ENCODE peak calls at places on chromosomes 11 and 22, in five cellular contexts. N is tibial artery, X is brain microvascular endothelial cell, R is Panc1, I is H1. W is an unnamed sample.

GRCh38 chr11:118790357-118791014 is 478 bp downstream of the DDX6 start:
- DNase-seq in N (peak; percentile 77), I (peak; percentile 76), X (peak; percentile 38), R (no peak), W (peak; percentile 77)

GRCh38 chr11:76918941-76919386 is 58.2 kb downstream of the ACER3 start:
- DNase-seq in I (no peak), N (no peak), R (peak; percentile 61), X (peak; percentile 23), W (peak; percentile 53)

GRCh38 chr11:17738350-17739207 is 4.0 kb downstream of the KCNC1 start:
- DNase-seq in I (peak; percentile 65), X (no peak), N (no peak), R (no peak), W (no peak)

GRCh38 chr11:44818110-44818509 is 91.3 kb downstream of the TSPAN18 start:
- DNase-seq in R (no peak), I (no peak), X (no peak), N (no peak), W (no peak)

GRCh38 chr22:35957589-35957988 is 71.0 kb downstream of the RBFOX2 start:
- DNase-seq in R (no peak), N (no peak), I (no peak), X (no peak), W (no peak)

GRCh38 chr11:76510060-76511047 is 65.5 kb downstream of the EMSY start:
- DNase-seq in R (no peak), I (no peak), X (peak; percentile 40), N (no peak), W (no peak)

GRCh38 chr11:55942785-55943392 is 6.7 kb upstream of the OR5I1 start:
- DNase-seq in N (no peak), I (no peak), X (peak; percentile 1), R (peak; percentile 22), W (peak; percentile 1)

GRCh38 chr22:39496131-39496838 is 5.8 kb upstream of the MIEF1 start:
- DNase-seq in N (peak; percentile 72), I (peak; percentile 76), R (no peak), X (peak; percentile 67), W (peak; percentile 55)

GRCh38 chr11:128766687-128767086 is 72.8 kb downstream of the FLI1 start:
- DNase-seq in X (no peak), N (no peak), R (no peak), I (no peak), W (no peak)

GRCh38 chr11:21520244-21520643 is 672.6 kb upstream of the ANO5 start:
- DNase-seq in X (no peak), N (no peak), R (no peak), I (no peak), W (no peak)

GRCh38 chr22:43743131-43743530 is 69.0 kb downstream of the EFCAB6 start:
- DNase-seq in N (no peak), I (peak; percentile 78), X (no peak), R (no peak), W (no peak)

GRCh38 chr11:34604909-34605308 is 16.0 kb upstream of the EHF start:
- DNase-seq in R (no peak), X (no peak), I (no peak), N (no peak), W (no peak)

GRCh38 chr11:65112226-65112550 is 516 bp downstream of the TM7SF2 start:
- DNase-seq in X (no peak), N (no peak), R (no peak), I (peak; percentile 76), W (no peak)

GRCh38 chr22:37045958-37046357 is 5.6 kb upstream of the KCTD17 start:
- DNase-seq in I (no peak), X (peak; percentile 44), R (no peak), N (no peak), W (peak; percentile 28)

GRCh38 chr11:108734956-108735559 is 70.2 kb downstream of the DDX10 start:
- DNase-seq in R (peak; percentile 13), N (no peak), X (peak; percentile 28), I (no peak), W (no peak)

GRCh38 chr11:16946477-16947282 is 67.5 kb downstream of the PLEKHA7 start:
- DNase-seq in N (no peak), R (no peak), I (no peak), X (no peak), W (no peak)

GRCh38 chr11:43542734-43543133 is 137.8 kb upstream of the HSD17B12 start:
- DNase-seq in X (no peak), R (no peak), I (no peak), N (no peak), W (no peak)

GRCh38 chr11:77752518-77752917 is 68.0 kb downstream of the RSF1 start:
- DNase-seq in N (no peak), I (no peak), R (no peak), X (peak; percentile 24), W (peak; percentile 19)

GRCh38 chr11:59207988-59208432 is 4.7 kb downstream of the MPEG1 start:
- DNase-seq in X (peak; percentile 83), I (no peak), R (peak; percentile 33), N (no peak), W (peak; percentile 94)

GRCh38 chr11:123521930-123522329 is 91.9 kb downstream of the GRAMD1B start:
- DNase-seq in X (no peak), R (no peak), I (no peak), N (no peak), W (no peak)

GRCh38 chr11:122036022-122036421 is 80.0 kb downstream of the BLID start:
- DNase-seq in X (peak; percentile 43), N (no peak), I (no peak), R (no peak), W (peak; percentile 83)

GRCh38 chr11:10298342-10298741 is 4.3 kb upstream of the SBF2 start:
- DNase-seq in N (no peak), X (peak; percentile 94), R (no peak), I (no peak), W (peak; percentile 88)

GRCh38 chr11:85961930-85962363 is 106.8 kb downstream of the CCDC83 start:
- DNase-seq in R (no peak), N (no peak), X (peak; percentile 31), I (no peak), W (peak; percentile 82)

GRCh38 chr11:83773950-83774880 is 488.0 kb upstream of the CCDC90B start:
- DNase-seq in X (peak; percentile 8), I (no peak), N (no peak), R (no peak), W (peak; percentile 11)

GRCh38 chr11:15975742-15976141 is 380.6 kb downstream of the SOX6 start:
- DNase-seq in X (no peak), R (no peak), I (no peak), N (no peak), W (no peak)

GRCh38 chr11:19276859-19277808 is 36.4 kb upstream of the E2F8 start:
- DNase-seq in X (peak; percentile 6), I (no peak), R (peak; percentile 7), N (no peak), W (peak; percentile 22)

GRCh38 chr22:43828711-43829447 is 16.8 kb upstream of the EFCAB6 start:
- DNase-seq in N (peak; percentile 64), I (no peak), R (no peak), X (peak; percentile 4), W (peak; percentile 98)

GRCh38 chr11:6742260-6742659 is 29.5 kb downstream of the OR2AG2 start:
- DNase-seq in X (no peak), N (no peak), R (no peak), I (no peak), W (no peak)

GRCh38 chr22:44026630-44027511 is 2.8 kb downstream of the PARVB start:
- DNase-seq in N (peak; percentile 84), R (peak; percentile 38), I (no peak), X (peak; percentile 84), W (peak; percentile 69)

GRCh38 chr11:17548444-17548843 is 1.4 kb downstream of the OTOG start:
- DNase-seq in I (no peak), R (no peak), N (no peak), X (no peak), W (no peak)

GRCh38 chr11:2574553-2575535 is 125.0 kb downstream of the KCNQ1OT1 start:
- DNase-seq in N (peak; percentile 17), X (no peak), I (no peak), R (no peak), W (no peak)

GRCh38 chr11:90329043-90329442 is 106.2 kb upstream of the CHORDC1 start:
- DNase-seq in N (no peak), I (no peak), R (no peak), X (no peak), W (no peak)

GRCh38 chr22:27129266-27129665 is 471.9 kb downstream of the MIAT start:
- DNase-seq in R (no peak), I (no peak), X (peak; percentile 74), N (no peak), W (peak; percentile 89)

GRCh38 chr11:122863704-122864326 is 18.7 kb upstream of the JHY start:
- DNase-seq in N (peak; percentile 57), X (peak; percentile 64), R (no peak), I (no peak), W (peak; percentile 23)

GRCh38 chr11:88604255-88604654 is 266.7 kb upstream of the CTSC start:
- DNase-seq in R (no peak), I (no peak), X (no peak), N (no peak), W (peak; percentile 70)

DNA sequence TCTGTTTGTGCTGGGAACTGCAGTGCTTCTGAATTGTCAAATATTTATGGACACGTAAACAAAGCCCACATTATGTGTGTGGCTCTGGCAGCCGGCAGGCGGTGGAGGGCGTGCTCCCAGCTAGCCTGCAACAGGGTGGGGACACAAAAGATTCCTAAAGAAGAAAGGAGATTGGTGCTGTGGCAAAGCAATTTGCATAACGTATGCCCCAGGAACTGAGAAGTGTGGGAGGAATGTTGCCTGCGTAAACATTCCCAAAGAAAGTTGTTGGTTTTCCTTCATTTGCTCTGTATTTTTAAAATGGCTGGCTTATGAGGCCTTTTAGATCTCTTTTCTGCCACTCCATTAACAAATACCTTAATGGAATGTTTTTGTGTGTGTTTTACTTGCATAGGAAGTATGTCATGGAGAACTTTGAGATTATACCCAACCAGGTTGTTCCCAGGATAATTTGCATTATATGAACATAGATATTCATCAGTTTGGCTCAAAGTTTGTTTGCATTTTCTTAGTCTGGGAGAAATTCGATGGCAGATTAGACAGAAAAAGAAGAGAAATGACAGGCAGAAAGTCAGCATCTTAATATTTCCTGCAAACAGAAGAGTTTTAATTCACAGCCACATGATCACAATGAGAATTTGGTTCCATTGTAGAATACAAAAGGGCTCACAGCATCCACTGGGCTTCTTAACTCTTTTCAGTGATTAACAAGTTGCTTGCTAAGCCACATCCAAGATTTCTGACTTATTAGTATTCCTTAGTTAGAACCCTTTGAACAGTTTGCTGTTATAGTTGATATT is 41.8 kb upstream of the DLAT start:
- DNase-seq in I (peak; percentile 62), X (no peak), N (no peak), R (no peak), W (peak; percentile 73)
- TF ChIP-seq CTCF in I (peak; percentile 32), X (no peak), N (no peak), R (no peak), W (no peak)

GRCh38 chr22:20060700-20061480 is 19.2 kb upstream of the DGCR8 start:
- DNase-seq in I (peak; percentile 50), N (no peak), X (no peak), R (no peak), W (no peak)
- TF ChIP-seq CTCF in I (peak; percentile 52), N (no peak), X (peak; percentile 24), R (no peak), W (no peak)

GRCh38 chr22:31084811-31085492 is 3.8 kb downstream of the SMTN start:
- DNase-seq in I (peak; percentile 95), N (peak; percentile 91), X (peak; percentile 66), R (no peak), W (peak; percentile 84)
- TF ChIP-seq CTCF in I (peak; percentile 78), N (peak; percentile 82), X (peak; percentile 77), R (peak; percentile 89), W (peak; percentile 68)

DNA sequence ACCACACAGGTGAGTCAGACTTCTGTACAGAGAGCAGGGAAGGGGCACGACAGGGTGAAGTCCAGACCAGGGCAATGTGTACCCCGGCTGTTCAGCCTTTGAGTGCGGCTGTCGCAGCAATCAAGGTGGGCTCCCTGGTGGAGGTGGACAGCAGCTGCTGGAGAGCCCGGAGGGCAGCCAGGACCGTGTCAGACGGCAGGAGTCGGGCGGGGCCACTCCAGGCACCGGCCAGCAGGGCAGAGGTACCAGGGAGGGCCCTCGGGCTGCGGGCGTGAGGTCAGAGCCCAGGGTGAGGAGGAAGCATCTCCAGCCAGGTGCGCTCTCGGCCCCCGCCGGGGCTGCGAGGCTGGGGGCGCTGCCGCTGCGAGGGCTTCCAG is 802 bp upstream of the PIM3 start:
- DNase-seq in R (no peak), X (no peak), I (no peak), N (no peak), W (no peak)
- TF ChIP-seq CTCF in R (no peak), X (no peak), I (no peak), N (no peak), W (no peak)

W was measured in fibroblast of lung.